ENCODE peak calls at places on chromosomes 6 and 20, in seven cellular contexts. One of them, this sample, is unnamed.

GRCh38 chr20:53739799-53740785 is 146.5 kb upstream of the ZNF217 start:
- DNase-seq in astrocyte of the spinal cord: no peak
- DNase-seq in esophagus squamous epithelium: no peak
- DNase-seq in cardiac muscle cell: peak; percentile 45
- DNase-seq in mucosa of descending colon: no peak
- DNase-seq in GM12865: peak; percentile 80
- DNase-seq in heart right ventricle: no peak
- DNase-seq in this sample: no peak

GRCh38 chr20:51860015-51860882 is 57.9 kb upstream of the SALL4 start:
- DNase-seq in astrocyte of the spinal cord: peak; percentile 76
- DNase-seq in esophagus squamous epithelium: no peak
- DNase-seq in cardiac muscle cell: peak; percentile 25
- DNase-seq in mucosa of descending colon: peak; percentile 68
- DNase-seq in GM12865: no peak
- DNase-seq in heart right ventricle: no peak
- DNase-seq in this sample: peak; percentile 16

GRCh38 chr6:20021795-20022194 is 184.6 kb downstream of the ID4 start:
- DNase-seq in astrocyte of the spinal cord: no peak
- DNase-seq in esophagus squamous epithelium: no peak
- DNase-seq in cardiac muscle cell: no peak
- DNase-seq in mucosa of descending colon: no peak
- DNase-seq in GM12865: no peak
- DNase-seq in heart right ventricle: no peak
- DNase-seq in this sample: no peak

GRCh38 chr20:62178316-62179161 is 4.3 kb upstream of the MTG2 start:
- DNase-seq in astrocyte of the spinal cord: no peak
- DNase-seq in esophagus squamous epithelium: no peak
- DNase-seq in cardiac muscle cell: no peak
- DNase-seq in mucosa of descending colon: no peak
- DNase-seq in GM12865: no peak
- DNase-seq in heart right ventricle: no peak
- DNase-seq in this sample: no peak

GRCh38 chr6:140360651-140361050 is 986.2 kb upstream of the CITED2 start:
- DNase-seq in astrocyte of the spinal cord: no peak
- DNase-seq in esophagus squamous epithelium: no peak
- DNase-seq in cardiac muscle cell: no peak
- DNase-seq in mucosa of descending colon: no peak
- DNase-seq in GM12865: no peak
- DNase-seq in heart right ventricle: no peak
- DNase-seq in this sample: no peak

GRCh38 chr6:147035891-147036290 is 168.3 kb upstream of the STXBP5 start:
- DNase-seq in astrocyte of the spinal cord: no peak
- DNase-seq in esophagus squamous epithelium: no peak
- DNase-seq in cardiac muscle cell: peak; percentile 36
- DNase-seq in mucosa of descending colon: no peak
- DNase-seq in GM12865: no peak
- DNase-seq in heart right ventricle: no peak
- DNase-seq in this sample: no peak

GRCh38 chr20:8670900-8671229 is 398.0 kb upstream of the PLCB4 start:
- DNase-seq in astrocyte of the spinal cord: no peak
- DNase-seq in esophagus squamous epithelium: no peak
- DNase-seq in cardiac muscle cell: peak; percentile 28
- DNase-seq in mucosa of descending colon: no peak
- DNase-seq in GM12865: no peak
- DNase-seq in heart right ventricle: no peak
- DNase-seq in this sample: no peak

GRCh38 chr6:113416166-113416565 is 441.0 kb upstream of the MARCKS start:
- DNase-seq in astrocyte of the spinal cord: no peak
- DNase-seq in esophagus squamous epithelium: no peak
- DNase-seq in cardiac muscle cell: no peak
- DNase-seq in mucosa of descending colon: no peak
- DNase-seq in GM12865: no peak
- DNase-seq in heart right ventricle: no peak
- DNase-seq in this sample: no peak

GRCh38 chr6:108120311-108120710 is 45.5 kb upstream of the NR2E1 start:
- DNase-seq in astrocyte of the spinal cord: no peak
- DNase-seq in esophagus squamous epithelium: no peak
- DNase-seq in cardiac muscle cell: no peak
- DNase-seq in mucosa of descending colon: no peak
- DNase-seq in GM12865: no peak
- DNase-seq in heart right ventricle: no peak
- DNase-seq in this sample: peak; percentile 8

GRCh38 chr6:134309227-134309626 is 8.7 kb downstream of the SGK1 start:
- DNase-seq in astrocyte of the spinal cord: no peak
- DNase-seq in esophagus squamous epithelium: no peak
- DNase-seq in cardiac muscle cell: no peak
- DNase-seq in mucosa of descending colon: no peak
- DNase-seq in GM12865: no peak
- DNase-seq in heart right ventricle: no peak
- DNase-seq in this sample: no peak

GRCh38 chr20:43536041-43536816 is 22.6 kb upstream of the SGK2 start:
- DNase-seq in astrocyte of the spinal cord: no peak
- DNase-seq in esophagus squamous epithelium: no peak
- DNase-seq in cardiac muscle cell: no peak
- DNase-seq in mucosa of descending colon: no peak
- DNase-seq in GM12865: no peak
- DNase-seq in heart right ventricle: no peak
- DNase-seq in this sample: no peak

GRCh38 chr6:140846518-140847277 is 1286.0 kb upstream of the GJE1 start:
- DNase-seq in astrocyte of the spinal cord: peak; percentile 60
- DNase-seq in esophagus squamous epithelium: no peak
- DNase-seq in cardiac muscle cell: peak; percentile 16
- DNase-seq in mucosa of descending colon: no peak
- DNase-seq in GM12865: no peak
- DNase-seq in heart right ventricle: no peak
- DNase-seq in this sample: no peak

GRCh38 chr6:155303361-155303870 is 10.9 kb downstream of the TFB1M start:
- DNase-seq in astrocyte of the spinal cord: no peak
- DNase-seq in esophagus squamous epithelium: no peak
- DNase-seq in cardiac muscle cell: peak; percentile 69
- DNase-seq in mucosa of descending colon: no peak
- DNase-seq in GM12865: no peak
- DNase-seq in heart right ventricle: no peak
- DNase-seq in this sample: no peak

GRCh38 chr6:37314803-37315515 is 38.8 kb upstream of the RNF8 start:
- DNase-seq in astrocyte of the spinal cord: peak; percentile 27
- DNase-seq in esophagus squamous epithelium: no peak
- DNase-seq in cardiac muscle cell: peak; percentile 91
- DNase-seq in mucosa of descending colon: peak; percentile 31
- DNase-seq in GM12865: peak; percentile 66
- DNase-seq in heart right ventricle: no peak
- DNase-seq in this sample: peak; percentile 36

DNA sequence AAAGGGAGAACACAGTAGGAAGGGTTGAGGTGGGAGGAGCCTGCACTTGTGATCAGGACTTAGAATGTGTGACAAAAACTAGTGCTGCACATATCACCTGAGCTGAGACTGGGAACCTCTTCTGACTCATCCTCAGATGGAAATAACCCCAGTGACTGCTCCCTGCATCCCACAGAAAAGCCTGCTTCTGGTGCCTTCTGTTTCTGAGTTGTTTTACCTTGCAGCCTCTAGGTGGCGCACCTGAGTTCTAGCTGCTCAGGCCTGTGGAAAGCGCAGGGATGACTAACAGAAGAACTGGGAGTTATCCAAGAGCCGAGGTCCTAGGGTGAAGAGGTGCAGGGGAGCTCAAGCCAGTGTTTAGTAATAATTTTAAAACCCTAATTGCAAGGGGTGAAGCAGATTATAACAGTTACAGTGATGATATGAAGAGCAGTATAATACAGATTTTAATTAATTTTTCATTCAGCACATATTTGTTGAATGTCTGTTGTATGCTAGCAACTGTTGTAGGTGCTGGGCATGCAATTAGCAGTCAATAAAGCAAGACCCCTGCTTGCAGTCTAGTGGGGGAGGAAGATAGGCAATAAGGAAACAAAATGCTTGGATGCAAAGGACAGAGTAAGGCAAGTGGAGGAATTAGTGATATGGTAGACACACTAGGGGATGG is 302.5 kb downstream of the DHX35 start:
- DNase-seq in astrocyte of the spinal cord: peak; percentile 67
- DNase-seq in esophagus squamous epithelium: no peak
- DNase-seq in cardiac muscle cell: peak; percentile 83
- DNase-seq in mucosa of descending colon: peak; percentile 51
- DNase-seq in GM12865: peak; percentile 56
- DNase-seq in heart right ventricle: peak; percentile 41
- DNase-seq in this sample: peak; percentile 70
- TF ChIP-seq CTCF in astrocyte of the spinal cord: peak; percentile 89
- TF ChIP-seq CTCF in esophagus squamous epithelium: peak; percentile 75
- TF ChIP-seq CTCF in cardiac muscle cell: peak; percentile 96
- TF ChIP-seq CTCF in mucosa of descending colon: peak; percentile 61
- TF ChIP-seq CTCF in GM12865: peak; percentile 91
- TF ChIP-seq CTCF in heart right ventricle: peak; percentile 83
- TF ChIP-seq CTCF in this sample: peak; percentile 87

DNA sequence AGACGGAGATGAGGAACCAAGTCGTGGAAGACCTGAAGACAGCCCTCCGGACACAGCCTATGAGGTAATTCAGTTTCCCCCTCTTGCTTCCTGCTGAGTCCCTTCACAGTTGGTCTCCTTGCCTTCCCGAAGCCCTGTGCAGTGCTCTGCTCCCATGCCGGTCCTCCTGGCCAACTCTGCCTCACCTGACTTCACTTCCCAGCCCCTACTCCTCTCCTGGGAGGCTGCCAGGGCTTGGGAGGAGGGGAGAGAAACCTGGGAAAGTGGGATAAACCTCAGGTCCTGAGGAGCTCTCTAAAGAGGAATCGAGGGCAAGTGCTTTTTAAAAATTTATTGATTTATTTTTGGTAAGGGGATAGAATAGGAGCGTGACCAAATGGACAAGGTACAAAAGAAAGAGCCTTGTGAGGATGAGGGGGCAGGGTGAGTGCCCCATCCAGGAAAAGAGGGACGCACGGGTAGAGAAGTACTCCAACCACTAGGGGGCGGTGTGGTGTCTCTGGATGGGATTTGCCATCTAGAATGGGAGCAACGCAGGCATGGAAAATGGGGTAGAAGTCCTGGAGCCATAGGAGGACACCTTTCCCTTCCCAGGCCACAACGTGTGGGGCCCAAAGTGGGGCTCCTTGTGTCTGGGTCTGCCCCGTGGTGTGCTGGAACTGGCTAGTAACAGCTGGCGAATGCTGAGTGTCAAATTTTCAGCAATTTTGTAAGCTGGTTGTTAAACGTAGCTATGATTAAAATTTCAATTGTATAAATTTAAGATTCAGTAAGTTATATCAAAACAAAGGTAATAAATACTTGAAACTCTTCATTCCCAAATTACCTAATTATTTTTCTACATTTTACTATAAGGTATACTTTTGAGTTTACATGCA is 69.0 kb downstream of the MOCS1 start:
- DNase-seq in astrocyte of the spinal cord: peak; percentile 42
- DNase-seq in esophagus squamous epithelium: no peak
- DNase-seq in cardiac muscle cell: peak; percentile 74
- DNase-seq in mucosa of descending colon: peak; percentile 68
- DNase-seq in GM12865: peak; percentile 53
- DNase-seq in heart right ventricle: peak; percentile 67
- DNase-seq in this sample: peak; percentile 68
- TF ChIP-seq CTCF in astrocyte of the spinal cord: peak; percentile 76
- TF ChIP-seq CTCF in esophagus squamous epithelium: peak; percentile 47
- TF ChIP-seq CTCF in cardiac muscle cell: peak; percentile 82
- TF ChIP-seq CTCF in mucosa of descending colon: peak; percentile 52
- TF ChIP-seq CTCF in GM12865: peak; percentile 77
- TF ChIP-seq CTCF in heart right ventricle: peak; percentile 87
- TF ChIP-seq CTCF in this sample: peak; percentile 61

GRCh38 chr6:136719280-136720044 is 72.8 kb downstream of the MAP3K5 start:
- DNase-seq in astrocyte of the spinal cord: peak; percentile 12
- DNase-seq in esophagus squamous epithelium: no peak
- DNase-seq in cardiac muscle cell: no peak
- DNase-seq in mucosa of descending colon: no peak
- DNase-seq in GM12865: peak; percentile 90
- DNase-seq in heart right ventricle: no peak
- DNase-seq in this sample: no peak

GRCh38 chr6:136717297-136717990 is 74.8 kb downstream of the MAP3K5 start:
- DNase-seq in astrocyte of the spinal cord: peak; percentile 22
- DNase-seq in esophagus squamous epithelium: no peak
- DNase-seq in cardiac muscle cell: peak; percentile 56
- DNase-seq in mucosa of descending colon: no peak
- DNase-seq in GM12865: peak; percentile 77
- DNase-seq in heart right ventricle: no peak
- DNase-seq in this sample: no peak

GRCh38 chr6:136718486-136718885 is 73.8 kb downstream of the MAP3K5 start:
- DNase-seq in astrocyte of the spinal cord: no peak
- DNase-seq in esophagus squamous epithelium: no peak
- DNase-seq in cardiac muscle cell: no peak
- DNase-seq in mucosa of descending colon: no peak
- DNase-seq in GM12865: no peak
- DNase-seq in heart right ventricle: no peak
- DNase-seq in this sample: no peak

GRCh38 chr6:136721467-136721866 is 70.8 kb downstream of the MAP3K5 start:
- DNase-seq in astrocyte of the spinal cord: no peak
- DNase-seq in esophagus squamous epithelium: no peak
- DNase-seq in cardiac muscle cell: no peak
- DNase-seq in mucosa of descending colon: no peak
- DNase-seq in GM12865: no peak
- DNase-seq in heart right ventricle: no peak
- DNase-seq in this sample: no peak

DNA sequence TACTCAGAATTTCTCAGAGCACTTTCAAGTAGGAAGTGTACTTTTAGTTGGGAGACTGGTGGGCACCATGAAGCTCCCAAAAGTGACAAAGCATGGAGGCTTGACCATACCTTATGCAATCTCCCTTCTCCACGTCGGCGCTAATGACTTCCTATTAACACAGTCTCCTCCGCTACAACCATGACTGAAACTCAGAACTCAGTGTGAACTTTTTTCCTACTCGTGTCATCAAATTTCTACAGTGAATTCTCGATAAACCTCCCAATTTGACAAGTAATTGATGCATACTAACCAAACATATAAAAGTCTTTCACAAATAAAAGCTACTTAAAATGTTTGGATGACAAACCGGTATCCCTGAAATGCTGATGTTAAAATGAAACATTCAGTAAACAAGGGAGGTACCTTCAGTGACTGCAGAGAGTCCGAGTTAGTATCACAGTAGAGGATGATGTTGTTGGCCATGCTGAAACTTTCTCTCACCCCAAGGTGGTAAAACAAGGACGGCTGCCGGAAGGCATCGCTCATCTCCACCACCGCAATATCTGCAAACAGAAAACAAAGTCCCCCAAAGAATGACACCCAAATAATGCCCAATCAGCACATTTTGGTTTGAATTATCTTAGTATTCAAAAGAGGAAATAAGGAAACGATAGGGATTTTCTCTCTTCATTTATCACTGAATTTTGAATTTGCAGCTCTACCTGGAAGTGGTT is 72.1 kb downstream of the MAP3K5 start:
- DNase-seq in astrocyte of the spinal cord: no peak
- DNase-seq in esophagus squamous epithelium: no peak
- DNase-seq in cardiac muscle cell: no peak
- DNase-seq in mucosa of descending colon: no peak
- DNase-seq in GM12865: peak; percentile 92
- DNase-seq in heart right ventricle: no peak
- DNase-seq in this sample: no peak
- TF ChIP-seq CTCF in astrocyte of the spinal cord: no peak
- TF ChIP-seq CTCF in esophagus squamous epithelium: no peak
- TF ChIP-seq CTCF in cardiac muscle cell: no peak
- TF ChIP-seq CTCF in mucosa of descending colon: no peak
- TF ChIP-seq CTCF in GM12865: no peak
- TF ChIP-seq CTCF in heart right ventricle: no peak
- TF ChIP-seq CTCF in this sample: no peak

DNA sequence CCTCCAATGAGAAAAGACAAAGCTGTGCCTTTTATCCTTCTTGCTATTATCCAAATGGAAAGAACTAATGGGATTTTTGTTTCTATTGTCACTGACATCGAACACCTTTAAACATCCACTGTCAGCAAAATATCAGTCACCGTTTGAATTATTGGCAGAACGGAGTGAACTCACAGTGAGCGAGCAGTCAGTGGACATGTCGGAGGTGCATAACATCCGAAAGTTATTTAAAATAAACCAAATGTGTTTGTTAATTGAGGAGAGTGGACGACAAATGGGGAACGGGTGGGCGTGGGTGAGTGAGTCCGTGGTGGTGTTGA is 38.8 kb downstream of the PMEPA1 start:
- DNase-seq in astrocyte of the spinal cord: no peak
- DNase-seq in esophagus squamous epithelium: no peak
- DNase-seq in cardiac muscle cell: no peak
- DNase-seq in mucosa of descending colon: no peak
- DNase-seq in GM12865: no peak
- DNase-seq in heart right ventricle: no peak
- DNase-seq in this sample: no peak
- TF ChIP-seq CTCF in astrocyte of the spinal cord: no peak
- TF ChIP-seq CTCF in esophagus squamous epithelium: no peak
- TF ChIP-seq CTCF in cardiac muscle cell: no peak
- TF ChIP-seq CTCF in mucosa of descending colon: no peak
- TF ChIP-seq CTCF in GM12865: no peak
- TF ChIP-seq CTCF in heart right ventricle: no peak
- TF ChIP-seq CTCF in this sample: no peak

This sample was measured in nephron progenitor cell.